ENCODE peak calls at places on chromosomes 7 and 10, in five cellular contexts. B is AG10803, T is neural progenitor cell, L is anterior cingulate cortex, P is nucleus accumbens. D is an unnamed sample.

GRCh38 chr7:78792624-78793023 is 660.8 kb downstream of the MAGI2 start:
- DNase-seq in B (no peak), T (no peak), L (no peak), P (no peak), D (no peak)

GRCh38 chr7:71851776-71852548 is 560.2 kb downstream of the CALN1 start:
- DNase-seq in B (no peak), T (no peak), L (no peak), P (no peak), D (no peak)

GRCh38 chr10:79937661-79938226 is 11.2 kb downstream of the SFTPD start:
- DNase-seq in B (no peak), T (no peak), L (no peak), P (no peak), D (no peak)

GRCh38 chr10:97667462-97667861 is 19.6 kb downstream of the AVPI1 start:
- DNase-seq in B (no peak), T (no peak), L (no peak), P (no peak), D (no peak)

GRCh38 chr10:55426138-55426537 is 625.1 kb upstream of the PCDH15 start:
- DNase-seq in B (no peak), T (peak), L (no peak), P (no peak), D (no peak)

GRCh38 chr7:18829518-18830252 is 287.8 kb downstream of the TWIST1 start:
- DNase-seq in B (peak), T (no peak), L (no peak), P (no peak), D (no peak)

GRCh38 chr10:77070892-77071595 is 566.6 kb downstream of the KCNMA1 start:
- DNase-seq in B (peak), T (no peak), L (no peak), P (no peak), D (no peak)

GRCh38 chr10:49735848-49736563 is 26.1 kb downstream of the OGDHL start:
- DNase-seq in B (no peak), T (no peak), L (no peak), P (no peak), D (no peak)

GRCh38 chr10:23702977-23703414 is 264.1 kb downstream of the OTUD1 start:
- DNase-seq in B (peak), T (peak), L (no peak), P (peak), D (peak)

GRCh38 chr10:22341190-22341935 is 3.9 kb upstream of the SPAG6 start:
- DNase-seq in B (peak), T (no peak), L (no peak), P (no peak), D (no peak)

GRCh38 chr10:9198611-9199010 is 1144.1 kb downstream of the GATA3 start:
- DNase-seq in B (peak), T (no peak), L (no peak), P (no peak), D (no peak)

GRCh38 chr10:106181491-106181890 is 983.0 kb downstream of the SORCS1 start:
- DNase-seq in B (peak), T (no peak), L (no peak), P (no peak), D (no peak)

GRCh38 chr10:75395955-75396860 is 5.4 kb downstream of the ZNF503 start:
- DNase-seq in B (peak), T (peak), L (no peak), P (no peak), D (no peak)

D was measured in frontal cortex.